ENCODE peak calls at places on chromosomes 7 and 10, in five cellular contexts. One of them, this sample, is unnamed.

GRCh38 chr7:100515072-100515532 is 23.9 kb upstream of the AGFG2 start:
- DNase-seq in adrenal gland: no peak
- DNase-seq in GM23338: no peak
- DNase-seq in ovary: no peak
- DNase-seq in pancreas: no peak
- DNase-seq in this sample: no peak

GRCh38 chr7:137820677-137821420 is 25.9 kb downstream of the DGKI start:
- DNase-seq in ovary: no peak
- DNase-seq in adrenal gland: peak; percentile 82
- DNase-seq in GM23338: peak; percentile 53
- DNase-seq in pancreas: peak; percentile 28
- DNase-seq in this sample: no peak

GRCh38 chr10:124671486-124672075 is 72.6 kb downstream of the FAM53B start:
- DNase-seq in adrenal gland: no peak
- DNase-seq in pancreas: no peak
- DNase-seq in ovary: no peak
- DNase-seq in GM23338: peak; percentile 57
- DNase-seq in this sample: peak; percentile 48

GRCh38 chr7:2978403-2978802 is 65.3 kb downstream of the CARD11 start:
- DNase-seq in pancreas: peak; percentile 51
- DNase-seq in adrenal gland: no peak
- DNase-seq in GM23338: peak; percentile 76
- DNase-seq in ovary: no peak
- DNase-seq in this sample: peak; percentile 56

GRCh38 chr10:21929070-21929469 is 74.5 kb downstream of the DNAJC1 start:
- DNase-seq in adrenal gland: no peak
- DNase-seq in pancreas: no peak
- DNase-seq in ovary: no peak
- DNase-seq in GM23338: no peak
- DNase-seq in this sample: no peak

GRCh38 chr10:102068216-102068615 is 3.1 kb downstream of the HPS6 start:
- DNase-seq in ovary: peak; percentile 43
- DNase-seq in GM23338: no peak
- DNase-seq in pancreas: peak; percentile 31
- DNase-seq in adrenal gland: peak; percentile 35
- DNase-seq in this sample: no peak

GRCh38 chr7:46391215-46391614 is 470.1 kb upstream of the IGFBP3 start:
- DNase-seq in ovary: no peak
- DNase-seq in GM23338: no peak
- DNase-seq in adrenal gland: no peak
- DNase-seq in pancreas: no peak
- DNase-seq in this sample: no peak

GRCh38 chr7:121372376-121373024 is 23.6 kb downstream of the FAM3C start:
- DNase-seq in GM23338: no peak
- DNase-seq in adrenal gland: no peak
- DNase-seq in pancreas: no peak
- DNase-seq in ovary: no peak
- DNase-seq in this sample: no peak

GRCh38 chr7:115864082-115864481 is 166.5 kb downstream of the TFEC start:
- DNase-seq in ovary: no peak
- DNase-seq in GM23338: no peak
- DNase-seq in pancreas: no peak
- DNase-seq in adrenal gland: no peak
- DNase-seq in this sample: no peak
- H3K27ac ChIP-seq in ovary: no peak overlapping the region
- H3K27ac ChIP-seq in GM23338: no peak overlapping the region
- H3K27ac ChIP-seq in pancreas: no peak overlapping the region
- H3K27ac ChIP-seq in adrenal gland: no peak overlapping the region
- H3K27ac ChIP-seq in this sample: no peak overlapping the region

DNA sequence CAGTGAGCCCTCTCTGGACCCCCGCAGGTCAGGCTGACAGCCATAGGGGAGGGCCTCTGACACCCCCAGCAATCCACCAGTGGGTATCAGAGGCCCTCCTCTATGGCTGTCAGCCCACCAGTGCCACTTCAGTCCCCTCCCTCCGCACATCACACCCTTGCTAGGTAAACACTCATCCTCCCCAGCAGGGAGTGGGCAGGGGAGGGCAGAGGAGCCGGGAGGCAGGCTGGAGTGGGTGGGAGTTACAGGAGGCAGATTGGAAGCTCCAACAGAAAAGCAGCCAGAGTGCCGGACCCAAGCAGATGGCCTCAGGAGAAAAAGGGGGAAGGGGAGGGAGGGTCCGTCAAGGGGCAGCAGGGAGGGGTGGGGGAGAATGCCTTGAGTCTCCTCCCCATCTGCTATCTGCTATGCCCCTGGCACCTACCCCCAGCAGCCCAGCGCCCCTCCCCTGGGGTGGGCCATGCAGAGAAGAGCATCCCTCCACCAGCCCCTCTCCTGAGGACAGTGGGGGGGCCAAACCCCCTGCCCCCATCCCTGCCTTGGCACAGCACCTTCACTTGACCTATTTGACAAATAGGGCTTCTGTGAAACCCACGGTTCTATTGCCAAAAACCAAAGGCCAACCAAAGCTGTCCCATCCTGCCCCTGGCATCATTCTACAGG is 2.4 kb downstream of the RASGEF1A start:
- DNase-seq in pancreas: no peak
- DNase-seq in adrenal gland: peak; percentile 10
- DNase-seq in ovary: no peak
- DNase-seq in GM23338: no peak
- DNase-seq in this sample: no peak
- H3K27me3 ChIP-seq in pancreas: no peaks in the 10 kb centered on the region
- H3K27me3 ChIP-seq in adrenal gland: peaks cover 20% of the 10 kb centered on the region
- H3K27me3 ChIP-seq in ovary: no peaks in the 10 kb centered on the region
- H3K27me3 ChIP-seq in GM23338: peaks cover 43% of the 10 kb centered on the region
- H3K27me3 ChIP-seq in this sample: peaks cover 11% of the 10 kb centered on the region

DNA sequence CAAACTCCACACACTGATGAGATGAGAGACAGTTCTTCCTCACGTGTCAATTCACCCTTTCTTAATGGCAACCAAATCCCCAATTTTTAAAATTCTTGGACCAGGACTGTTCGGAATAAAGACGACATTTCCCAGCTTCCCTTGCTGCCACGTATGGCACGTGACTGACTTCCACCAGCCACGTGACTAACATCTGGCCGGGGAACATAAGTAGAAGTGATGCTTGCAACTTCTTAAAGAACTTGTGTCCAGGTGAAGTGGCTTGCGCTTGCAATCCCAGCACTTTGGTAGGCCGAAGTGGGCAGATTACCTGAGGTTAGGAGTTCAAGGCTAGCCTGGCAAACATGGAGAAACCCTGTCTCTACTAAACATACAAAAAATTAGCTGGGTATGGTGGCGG is 405.1 kb downstream of the CALN1 start:
- DNase-seq in adrenal gland: no peak
- DNase-seq in GM23338: no peak
- DNase-seq in ovary: no peak
- DNase-seq in pancreas: no peak
- DNase-seq in this sample: no peak
- H3K4me3 ChIP-seq in adrenal gland: no peak overlapping the region
- H3K4me3 ChIP-seq in GM23338: no peak overlapping the region
- H3K4me3 ChIP-seq in ovary: no peak overlapping the region
- H3K4me3 ChIP-seq in pancreas: no peak overlapping the region
- H3K4me3 ChIP-seq in this sample: no peak overlapping the region

DNA sequence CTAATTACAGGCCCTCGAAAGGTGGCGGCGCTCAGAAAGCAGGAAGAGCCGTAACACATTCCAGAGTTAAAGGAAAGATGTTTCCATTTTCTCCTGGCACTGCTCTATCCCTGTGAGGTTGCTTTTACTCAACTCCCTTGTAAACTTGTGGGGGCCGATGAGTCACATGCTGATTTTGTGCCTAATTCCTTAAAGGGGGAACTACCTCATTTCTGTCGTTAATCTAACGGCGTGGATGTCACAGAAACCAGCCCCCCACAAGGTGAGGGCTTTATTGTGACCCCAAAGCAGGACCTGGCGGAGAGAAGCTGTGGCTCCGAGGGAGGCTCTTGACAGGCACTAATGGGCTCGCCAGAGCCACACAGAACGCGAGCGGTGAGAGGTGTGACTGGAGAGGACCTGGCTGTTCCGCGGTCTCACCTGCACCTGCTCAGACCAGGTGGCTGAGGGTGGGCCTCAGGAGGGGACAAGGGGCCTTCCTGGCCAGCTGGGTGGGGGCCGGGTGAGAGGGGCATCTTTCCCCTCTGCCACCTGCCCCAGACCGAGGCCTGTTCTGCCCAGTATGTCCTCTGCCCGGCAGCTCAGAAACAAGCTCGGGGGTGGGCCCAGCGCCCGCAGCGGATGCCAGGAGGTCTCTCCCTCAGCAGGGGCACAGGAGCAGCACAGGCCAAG is 50.9 kb downstream of the CALML3 start:
- DNase-seq in GM23338: no peak
- DNase-seq in pancreas: no peak
- DNase-seq in adrenal gland: no peak
- DNase-seq in ovary: peak; percentile 52
- DNase-seq in this sample: no peak
- H3K27ac ChIP-seq in GM23338: no peak overlapping the region
- H3K27ac ChIP-seq in pancreas: no peak overlapping the region
- H3K27ac ChIP-seq in adrenal gland: peak overlapping the region; percentile 57
- H3K27ac ChIP-seq in ovary: peak overlapping the region; percentile 46
- H3K27ac ChIP-seq in this sample: no peak overlapping the region

DNA sequence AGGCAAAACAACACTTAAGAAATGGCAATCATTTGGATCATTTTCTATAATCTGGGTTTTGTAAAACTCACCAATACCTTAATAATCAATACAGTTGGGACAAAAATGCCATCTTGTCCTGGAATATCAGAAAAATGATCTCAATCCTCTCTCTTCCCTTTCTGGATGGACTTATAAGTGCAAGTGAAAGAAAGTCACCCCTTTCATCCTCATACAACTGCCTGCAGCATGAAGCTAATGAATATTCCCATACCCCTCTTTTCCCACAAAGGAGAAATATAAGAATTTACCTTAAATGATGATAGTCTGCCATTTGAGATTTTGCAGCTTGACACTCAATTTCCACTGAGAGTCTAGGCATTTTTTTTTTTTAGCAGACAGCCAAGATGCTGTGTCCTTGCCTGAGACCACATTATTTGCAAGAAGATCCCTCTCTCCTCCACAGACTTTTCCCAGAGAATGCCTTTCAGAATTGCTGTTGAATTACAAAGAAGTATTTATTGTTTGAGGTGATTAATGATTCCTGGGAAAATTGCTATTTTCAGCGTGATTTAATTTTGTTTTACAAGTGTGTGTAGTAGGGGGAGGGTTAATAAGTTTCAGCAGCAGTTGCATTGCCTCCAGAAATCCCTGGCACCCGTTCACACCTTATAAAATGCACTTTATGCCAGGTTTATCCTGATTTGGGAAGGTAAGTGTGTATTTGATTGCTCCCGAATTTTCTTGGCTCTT is 3.8 kb downstream of the HOXA4 start:
- DNase-seq in adrenal gland: no peak
- DNase-seq in GM23338: no peak
- DNase-seq in pancreas: no peak
- DNase-seq in ovary: no peak
- DNase-seq in this sample: no peak
- H3K27me3 ChIP-seq in adrenal gland: no peaks in the 10 kb centered on the region
- H3K27me3 ChIP-seq in GM23338: peaks cover 100% of the 10 kb centered on the region
- H3K27me3 ChIP-seq in pancreas: peaks cover 4% of the 10 kb centered on the region
- H3K27me3 ChIP-seq in ovary: no peaks in the 10 kb centered on the region
- H3K27me3 ChIP-seq in this sample: no peaks in the 10 kb centered on the region

GRCh38 chr7:1403844-1404404 is 55.3 kb downstream of the MICALL2 start:
- DNase-seq in ovary: no peak
- DNase-seq in adrenal gland: no peak
- DNase-seq in GM23338: peak; percentile 73
- DNase-seq in pancreas: no peak
- DNase-seq in this sample: peak; percentile 3
- H3K4me3 ChIP-seq in ovary: no peak overlapping the region
- H3K4me3 ChIP-seq in adrenal gland: no peak overlapping the region
- H3K4me3 ChIP-seq in GM23338: peak overlapping the region; percentile 51
- H3K4me3 ChIP-seq in pancreas: no peak overlapping the region
- H3K4me3 ChIP-seq in this sample: no peak overlapping the region

GRCh38 chr7:95609277-95609971 is 13.1 kb upstream of the PDK4 start:
- DNase-seq in adrenal gland: peak; percentile 50
- DNase-seq in ovary: peak; percentile 57
- DNase-seq in pancreas: peak; percentile 68
- DNase-seq in GM23338: no peak
- DNase-seq in this sample: no peak
- H3K27ac ChIP-seq in adrenal gland: peak overlapping the region; percentile 92
- H3K27ac ChIP-seq in ovary: peak overlapping the region; percentile 74
- H3K27ac ChIP-seq in pancreas: peak overlapping the region; percentile 92
- H3K27ac ChIP-seq in GM23338: no peak overlapping the region
- H3K27ac ChIP-seq in this sample: no peak overlapping the region

DNA sequence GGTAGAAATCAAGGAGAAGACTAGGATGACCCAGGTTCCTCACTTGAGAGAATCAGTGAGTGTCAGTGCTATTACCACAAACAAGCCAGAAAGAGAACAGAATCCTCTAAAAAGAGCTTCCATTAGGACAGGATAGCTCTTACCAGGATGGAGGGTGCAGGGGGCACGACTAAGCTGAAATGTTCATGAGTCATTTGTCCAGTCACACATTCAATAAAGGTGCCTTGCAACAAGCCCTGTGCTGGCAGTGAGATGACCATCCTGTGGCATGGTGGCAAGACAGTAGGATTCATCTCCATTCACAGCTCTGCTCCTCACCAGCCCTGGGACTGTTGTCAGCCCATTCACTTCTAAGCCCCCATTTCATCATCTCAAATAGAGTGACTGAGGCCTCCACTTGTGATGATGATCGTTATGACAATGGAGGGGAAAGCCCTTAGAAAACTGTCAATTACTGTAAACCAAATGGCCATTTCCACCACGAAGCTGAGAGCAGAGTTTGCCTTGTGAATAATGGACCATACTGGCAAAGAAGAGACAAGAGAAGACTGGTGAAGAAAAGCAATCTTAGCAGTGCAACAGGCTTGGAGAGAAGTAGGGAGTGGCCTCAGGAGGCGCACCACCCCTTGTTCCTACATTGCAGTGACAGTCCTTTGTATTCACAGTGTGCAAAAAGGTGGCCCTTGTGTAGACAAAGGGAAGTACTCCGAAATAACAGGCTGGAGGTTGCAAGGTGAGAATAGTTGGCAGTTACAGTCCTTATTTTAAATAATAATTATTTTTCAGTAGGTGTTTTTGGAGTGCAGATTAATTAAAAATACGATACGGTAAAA is 9.0 kb upstream of the WIPF3 start:
- DNase-seq in adrenal gland: no peak
- DNase-seq in ovary: no peak
- DNase-seq in GM23338: no peak
- DNase-seq in pancreas: no peak
- DNase-seq in this sample: no peak
- H3K27me3 ChIP-seq in adrenal gland: no peaks in the 10 kb centered on the region
- H3K27me3 ChIP-seq in ovary: no peaks in the 10 kb centered on the region
- H3K27me3 ChIP-seq in GM23338: no peaks in the 10 kb centered on the region
- H3K27me3 ChIP-seq in pancreas: no peaks in the 10 kb centered on the region
- H3K27me3 ChIP-seq in this sample: no peaks in the 10 kb centered on the region

GRCh38 chr7:41964849-41965745 is 262.2 kb upstream of the INHBA start:
- DNase-seq in pancreas: no peak
- DNase-seq in ovary: no peak
- DNase-seq in GM23338: no peak
- DNase-seq in adrenal gland: no peak
- DNase-seq in this sample: no peak
- H3K4me3 ChIP-seq in pancreas: no peak overlapping the region
- H3K4me3 ChIP-seq in ovary: no peak overlapping the region
- H3K4me3 ChIP-seq in GM23338: no peak overlapping the region
- H3K4me3 ChIP-seq in adrenal gland: no peak overlapping the region
- H3K4me3 ChIP-seq in this sample: no peak overlapping the region

This sample was measured in naive thymus-derived CD4-positive, alpha-beta T cell.